ENCODE peak calls at places on chromosomes 3 and 15, in four cellular contexts. Y is K562, E is A549, R is SK-N-SH. O is an unnamed sample.

GRCh38 chr3:189588061-189588817 is 43.0 kb upstream of the TP63 start:
- DNase-seq in E (peak), Y (no peak), R (no peak), O (no peak)

GRCh38 chr15:48564690-48565089 is 80.8 kb downstream of the FBN1 start:
- DNase-seq in Y (no peak), R (no peak), E (no peak), O (peak)

GRCh38 chr3:67947808-67948508 is 293.5 kb upstream of the SUCLG2 start:
- DNase-seq in R (no peak), Y (no peak), E (peak), O (no peak)

GRCh38 chr15:80478075-80478474 is 73.9 kb downstream of the ARNT2 start:
- DNase-seq in E (no peak), R (no peak), Y (no peak), O (no peak)

GRCh38 chr15:84082739-84083138 is 152.8 kb upstream of the GOLGA6L4 start:
- DNase-seq in Y (no peak), R (no peak), E (no peak), O (no peak)

GRCh38 chr15:50764331-50765201 is 940 bp downstream of the SPPL2A start:
- DNase-seq in Y (no peak), R (peak), E (no peak), O (peak)

GRCh38 chr3:21835266-21835665 is 84.3 kb upstream of the ZNF385D start:
- DNase-seq in E (no peak), Y (no peak), R (no peak), O (no peak)

GRCh38 chr3:102114264-102114979 is 265.1 kb downstream of the NFKBIZ start:
- DNase-seq in R (no peak), E (no peak), Y (no peak), O (no peak)

GRCh38 chr3:49700453-49701128 is 11.2 kb downstream of the RNF123 start:
- DNase-seq in Y (no peak), R (no peak), E (no peak), O (no peak)

GRCh38 chr3:104632521-104632920 is 734.2 kb upstream of the ALCAM start:
- DNase-seq in E (no peak), Y (no peak), R (no peak), O (no peak)

GRCh38 chr3:71070497-71071465 is 512.7 kb downstream of the FOXP1 start:
- DNase-seq in Y (no peak), E (no peak), R (no peak), O (no peak)

GRCh38 chr15:62059108-62059817 is 984 bp downstream of the VPS13C start:
- DNase-seq in Y (peak), R (peak), E (no peak), O (peak)

GRCh38 chr15:62060896-62061280 is 641 bp upstream of the VPS13C start:
- DNase-seq in R (no peak), Y (no peak), E (no peak), O (no peak)

GRCh38 chr15:62058327-62059028 is 1.8 kb downstream of the VPS13C start:
- DNase-seq in Y (no peak), R (no peak), E (no peak), O (no peak)

GRCh38 chr15:62060116-62060895 is at the start of gene VPS13C:
- DNase-seq in Y (peak), E (peak), R (peak), O (peak)

DNA sequence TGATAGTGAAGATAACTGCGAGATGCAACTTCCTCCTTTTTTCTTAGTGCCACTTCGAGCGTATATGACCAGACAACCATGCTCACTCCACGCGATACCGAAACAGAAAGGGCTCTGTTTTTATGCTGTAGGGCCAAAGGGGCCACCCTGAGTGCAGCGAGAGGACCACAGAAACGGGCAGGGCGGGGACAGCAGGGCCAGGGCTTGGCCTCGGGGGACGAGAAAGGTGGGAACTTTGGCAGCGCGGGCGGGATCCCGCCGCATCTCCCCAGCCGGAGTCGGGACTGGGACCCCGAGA is 480 bp downstream of the VPS13C start:
- DNase-seq in Y (no peak), E (peak), R (no peak), O (no peak)
- TF ChIP-seq MAX in Y (no peak), E (no peak), R (peak), O (no peak)

DNA sequence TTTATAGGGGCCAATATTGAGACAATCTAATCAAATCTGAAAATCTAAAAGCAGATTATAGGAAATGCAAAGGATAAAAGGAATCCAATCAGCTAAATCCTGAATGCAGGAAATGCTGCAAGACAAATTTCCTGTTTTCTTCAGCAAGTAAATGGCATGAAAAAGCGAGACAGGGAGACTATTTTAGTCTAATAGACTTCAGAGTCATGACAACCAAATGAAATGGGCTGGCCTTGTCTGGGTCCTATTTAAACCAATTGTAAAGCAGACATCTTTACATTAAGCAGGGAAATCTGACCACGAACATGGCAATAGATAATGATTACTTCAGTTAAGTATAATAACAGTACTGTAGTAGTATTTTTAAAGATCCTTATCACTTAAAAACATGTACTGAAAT is 2.1 kb downstream of the DBR1 start:
- DNase-seq in R (no peak), E (no peak), Y (no peak), O (no peak)
- H3K27ac ChIP-seq in R (no peak), E (no peak), Y (no peak), O (no peak)

DNA sequence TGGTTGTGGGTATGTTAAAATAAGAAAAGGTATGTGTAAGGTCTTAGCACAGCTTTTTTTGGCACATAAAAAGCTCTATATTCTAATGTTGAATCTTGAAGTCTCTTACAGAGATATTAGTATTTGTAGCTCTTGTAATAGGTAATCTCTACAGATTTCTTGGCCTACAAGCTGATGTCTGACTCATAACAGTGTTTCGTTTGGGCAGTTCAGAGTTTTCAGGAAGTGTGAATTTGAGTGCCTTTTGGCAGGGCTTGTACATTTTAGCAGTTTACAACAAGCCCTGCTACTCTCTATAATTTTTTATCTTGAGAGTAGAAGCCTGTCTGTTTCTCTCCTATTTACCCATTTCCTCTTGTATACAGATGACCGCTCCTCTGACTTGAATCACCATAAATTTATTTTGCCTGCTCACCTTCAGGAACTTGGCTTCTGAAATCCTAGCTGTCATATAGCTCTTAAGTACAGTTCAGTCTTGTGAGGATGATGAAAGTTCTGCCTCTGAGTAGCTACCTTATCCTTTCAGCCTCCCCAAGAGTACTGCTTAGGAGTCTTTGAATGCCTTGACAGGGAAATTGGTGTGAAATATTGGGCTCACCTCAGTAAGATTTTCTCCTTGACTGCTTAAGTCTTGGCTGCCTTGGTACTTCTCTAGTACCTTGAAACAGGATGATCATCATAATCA is 419.9 kb upstream of the RARB start:
- DNase-seq in Y (no peak), R (no peak), E (no peak), O (peak)
- TF ChIP-seq MAX in Y (no peak), R (no peak), E (no peak), O (no peak)

DNA sequence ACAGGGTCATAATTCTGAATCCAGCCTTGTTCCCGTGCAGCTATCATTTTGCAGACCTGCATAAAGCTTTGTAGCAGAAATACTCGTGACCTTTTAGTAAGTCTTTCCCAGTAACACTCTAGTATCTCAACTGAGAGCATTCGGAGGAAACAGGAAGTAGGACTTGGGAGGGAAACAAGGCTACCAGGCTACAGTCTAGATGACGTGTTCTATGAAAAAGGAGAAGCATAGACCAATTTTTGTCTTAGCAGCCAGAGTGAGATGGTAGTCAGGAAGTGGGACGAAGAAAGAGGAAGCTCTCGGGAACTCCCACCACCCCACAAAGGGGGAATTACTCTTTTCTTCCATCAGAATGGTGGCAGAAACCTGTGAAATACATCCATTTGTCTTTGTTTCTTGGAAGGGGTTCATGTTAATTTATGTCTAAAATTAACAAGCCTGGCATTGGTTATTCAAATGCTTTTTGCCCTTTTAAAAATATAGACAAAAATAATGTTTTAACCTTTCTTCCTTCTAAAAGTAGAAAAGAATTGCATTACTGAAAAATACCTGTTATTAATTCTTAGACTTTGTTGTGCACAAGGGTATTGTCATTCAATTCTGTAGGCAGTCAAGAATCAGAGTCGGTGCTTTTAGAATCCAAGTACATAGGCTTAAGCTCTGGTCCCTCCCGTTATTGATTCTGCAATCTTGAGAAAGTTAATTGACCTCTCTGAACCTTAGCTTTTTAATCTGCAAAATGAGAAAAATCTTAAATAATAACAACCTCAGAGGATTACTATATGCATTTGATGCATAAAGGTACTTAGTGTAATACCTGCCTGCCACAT is 1.6 kb upstream of the SUCNR1 start:
- DNase-seq in Y (peak), E (no peak), R (no peak), O (peak)
- H3K27ac ChIP-seq in Y (peak), E (peak), R (peak), O (peak)

O was measured in endothelial cell of umbilical vein.